ENCODE peak calls at places on chromosomes 4 and X, in seven cellular contexts. U, V, W, X, B, Q and R are unnamed samples.
A peak's percentile ranks its signal among the peaks of the same experiment; 100 is the strongest.

GRCh38 chr4:56701156-56701471 is 20.0 kb upstream of the HOPX start:
- DNase-seq in Q (no peak), W (no peak), V (no peak), X (no peak), B (no peak), U (no peak), R (no peak)

GRCh38 chrX:9864011-9864410 is 77.8 kb downstream of the SHROOM2 start:
- DNase-seq in X (peak; percentile 12), Q (no peak), B (no peak), V (no peak), U (no peak), W (no peak), R (no peak)

GRCh38 chrX:19448077-19448476 is 67.2 kb downstream of the MAP3K15 start:
- DNase-seq in B (no peak), W (no peak), X (peak; percentile 42), Q (no peak), U (no peak), V (no peak), R (no peak)

GRCh38 chrX:72120798-72121197 is 10.9 kb downstream of the RTL5 start:
- DNase-seq in W (no peak), B (no peak), Q (no peak), V (no peak), U (no peak), X (no peak), R (no peak)

GRCh38 chr4:173074501-173074946 is 94.1 kb upstream of the GALNT7 start:
- DNase-seq in X (peak; percentile 84), Q (no peak), U (peak; percentile 18), W (peak; percentile 90), B (no peak), V (no peak), R (no peak)

GRCh38 chrX:16552546-16552945 is 97.4 kb upstream of the S100G start:
- DNase-seq in W (no peak), U (no peak), X (no peak), B (no peak), Q (no peak), V (no peak), R (no peak)

GRCh38 chr4:42320822-42321388 is 76.4 kb upstream of the SHISA3 start:
- DNase-seq in Q (peak; percentile 58), U (no peak), B (no peak), V (no peak), X (no peak), W (no peak), R (no peak)

GRCh38 chr4:109979932-109980717 is 67.4 kb downstream of the EGF start:
- DNase-seq in X (no peak), Q (no peak), W (peak; percentile 75), V (no peak), U (no peak), B (peak; percentile 78), R (no peak)

GRCh38 chrX:134551365-134552095 is 91.6 kb downstream of the HPRT1 start:
- DNase-seq in V (no peak), W (peak; percentile 66), B (peak; percentile 52), X (no peak), U (no peak), Q (no peak), R (no peak)

DNA sequence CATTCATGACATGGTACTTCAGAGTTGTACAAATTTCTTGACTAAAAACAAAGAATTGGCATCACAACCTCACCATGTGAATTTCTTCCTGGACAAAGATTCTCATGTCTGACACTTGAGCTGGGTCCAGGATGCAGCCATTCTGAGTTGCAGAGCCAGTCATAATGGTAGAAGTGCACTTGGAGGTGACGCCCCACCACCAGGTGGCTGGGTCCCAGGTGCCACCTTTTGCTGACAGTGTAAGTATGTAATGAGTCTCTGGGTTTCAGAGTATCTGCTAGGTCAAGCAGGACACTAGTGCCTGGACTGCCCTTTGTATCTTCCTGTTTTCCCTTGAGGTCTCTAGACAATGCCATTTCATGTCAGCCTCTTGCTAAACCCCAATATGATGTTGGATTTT is 36.6 kb upstream of the WDR1 start:
- DNase-seq in X (no peak), B (no peak), W (no peak), Q (no peak), U (no peak), V (no peak), R (no peak)
- H3K4me1 ChIP-seq in X (no peaks in the 10 kb centered on the region), B (no peaks in the 10 kb centered on the region), W (peaks cover 1% of the 10 kb centered on the region), Q (peaks cover 9% of the 10 kb centered on the region), U (no peaks in the 10 kb centered on the region), V (no peaks in the 10 kb centered on the region), R (no peaks in the 10 kb centered on the region)

GRCh38 chr4:30724217-30724616 is 4.0 kb downstream of the PCDH7 start:
- DNase-seq in X (no peak), U (no peak), V (no peak), B (no peak), W (no peak), Q (no peak), R (no peak)

GRCh38 chr4:30722916-30723270 is 2.7 kb downstream of the PCDH7 start:
- DNase-seq in X (no peak), B (no peak), Q (no peak), W (no peak), V (peak; percentile 16), U (no peak), R (no peak)

GRCh38 chr4:30726090-30726668 is 6.0 kb downstream of the PCDH7 start:
- DNase-seq in B (no peak), X (no peak), U (no peak), Q (no peak), V (no peak), W (no peak), R (no peak)

GRCh38 chr4:30727409-30727808 is 7.2 kb downstream of the PCDH7 start:
- DNase-seq in W (no peak), U (no peak), V (no peak), X (no peak), Q (no peak), B (no peak), R (no peak)

GRCh38 chr4:30725562-30725961 is 5.4 kb downstream of the PCDH7 start:
- DNase-seq in X (no peak), V (no peak), U (no peak), B (no peak), Q (no peak), W (no peak), R (no peak)
- H3K4me1 ChIP-seq in X (peaks cover 21% of the 10 kb centered on the region), V (no peaks in the 10 kb centered on the region), U (no peaks in the 10 kb centered on the region), B (no peaks in the 10 kb centered on the region), Q (no peaks in the 10 kb centered on the region), W (peaks cover 25% of the 10 kb centered on the region), R (no peaks in the 10 kb centered on the region)

GRCh38 chr4:84952004-84952403 is 14.5 kb downstream of the WDFY3 start:
- DNase-seq in B (peak; percentile 19), X (no peak), V (no peak), Q (no peak), U (peak; percentile 21), W (peak; percentile 65), R (no peak)

GRCh38 chr4:84952776-84953175 is 13.7 kb downstream of the WDFY3 start:
- DNase-seq in B (no peak), W (no peak), U (no peak), X (no peak), Q (no peak), V (no peak), R (no peak)

GRCh38 chr4:84956014-84956413 is 10.5 kb downstream of the WDFY3 start:
- DNase-seq in W (no peak), Q (no peak), U (no peak), B (no peak), V (no peak), X (no peak), R (no peak)

GRCh38 chr4:84957509-84958420 is 8.7 kb downstream of the WDFY3 start:
- DNase-seq in U (no peak), X (no peak), W (no peak), V (no peak), B (no peak), Q (no peak), R (no peak)

GRCh38 chr4:84955168-84955567 is 11.3 kb downstream of the WDFY3 start:
- DNase-seq in V (no peak), U (no peak), B (no peak), Q (no peak), W (no peak), X (no peak), R (no peak)
- H3K4me1 ChIP-seq in V (no peaks in the 10 kb centered on the region), U (peaks cover 68% of the 10 kb centered on the region), B (peaks cover 28% of the 10 kb centered on the region), Q (no peaks in the 10 kb centered on the region), W (peaks cover 8% of the 10 kb centered on the region), X (peaks cover 45% of the 10 kb centered on the region), R (no peaks in the 10 kb centered on the region)

DNA sequence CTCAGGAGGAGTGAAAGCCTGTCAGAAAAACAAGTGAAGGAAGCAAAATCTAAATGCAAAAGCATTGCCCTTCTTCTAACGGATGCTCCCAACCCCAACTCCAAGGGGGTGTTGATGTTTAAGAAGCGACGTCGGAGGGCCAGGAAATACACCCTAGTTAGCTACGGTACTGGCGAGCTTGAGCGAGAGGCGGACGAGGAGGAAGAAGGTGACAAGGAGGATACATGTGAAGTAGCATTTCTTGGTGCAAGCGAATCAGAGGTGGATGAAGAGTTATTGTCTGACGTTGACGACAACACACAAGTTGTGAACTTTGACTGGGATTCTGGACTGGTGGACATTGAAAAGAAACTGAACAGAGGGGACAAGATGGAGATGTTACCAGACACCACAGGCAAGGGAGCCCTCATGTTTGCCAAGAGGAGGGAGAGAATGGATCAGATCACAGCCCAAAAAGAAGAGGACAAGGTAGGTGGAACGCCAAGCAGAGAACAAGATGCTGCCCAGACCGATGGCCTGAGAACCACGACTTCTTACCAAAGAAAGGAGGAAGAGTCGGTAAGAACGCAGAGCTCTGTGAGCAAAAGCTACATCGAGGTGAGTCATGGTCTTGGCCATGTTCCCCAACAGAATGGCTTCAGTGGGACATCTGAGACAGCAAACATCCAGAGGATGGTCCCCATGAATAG is 105.6 kb upstream of the MYOZ2 start:
- DNase-seq in U (no peak), Q (no peak), V (no peak), W (no peak), B (no peak), X (no peak), R (no peak)
- H3K4me1 ChIP-seq in U (peaks cover 16% of the 10 kb centered on the region), Q (no peaks in the 10 kb centered on the region), V (no peaks in the 10 kb centered on the region), W (peaks cover 2% of the 10 kb centered on the region), B (peaks cover 36% of the 10 kb centered on the region), X (peaks cover 10% of the 10 kb centered on the region), R (no peaks in the 10 kb centered on the region)

GRCh38 chr4:80017125-80017854 is 55.7 kb downstream of the ANTXR2 start:
- DNase-seq in U (no peak), W (peak; percentile 92), B (peak; percentile 91), Q (no peak), V (no peak), X (no peak), R (no peak)
- H3K4me1 ChIP-seq in U (no peaks in the 10 kb centered on the region), W (peaks cover 3% of the 10 kb centered on the region), B (peaks cover 31% of the 10 kb centered on the region), Q (peaks cover 8% of the 10 kb centered on the region), V (no peaks in the 10 kb centered on the region), X (no peaks in the 10 kb centered on the region), R (no peaks in the 10 kb centered on the region)

GRCh38 chr4:118762146-118762545 is 73.8 kb downstream of the SEC24D start:
- DNase-seq in U (no peak), Q (no peak), X (no peak), V (no peak), B (no peak), W (no peak), R (no peak)
- H3K4me1 ChIP-seq in U (peaks cover 8% of the 10 kb centered on the region), Q (peaks cover 13% of the 10 kb centered on the region), X (peaks cover 37% of the 10 kb centered on the region), V (no peaks in the 10 kb centered on the region), B (peaks cover 24% of the 10 kb centered on the region), W (peaks cover 2% of the 10 kb centered on the region), R (no peaks in the 10 kb centered on the region)

GRCh38 chrX:66013195-66013816 is 26.6 kb downstream of the VSIG4 start:
- DNase-seq in V (no peak), X (no peak), U (no peak), B (no peak), W (no peak), Q (no peak), R (no peak)
- H3K4me1 ChIP-seq in V (no peaks in the 10 kb centered on the region), X (no peaks in the 10 kb centered on the region), U (no peaks in the 10 kb centered on the region), B (no peaks in the 10 kb centered on the region), W (no peaks in the 10 kb centered on the region), Q (peaks cover 58% of the 10 kb centered on the region), R (no peaks in the 10 kb centered on the region)

DNA sequence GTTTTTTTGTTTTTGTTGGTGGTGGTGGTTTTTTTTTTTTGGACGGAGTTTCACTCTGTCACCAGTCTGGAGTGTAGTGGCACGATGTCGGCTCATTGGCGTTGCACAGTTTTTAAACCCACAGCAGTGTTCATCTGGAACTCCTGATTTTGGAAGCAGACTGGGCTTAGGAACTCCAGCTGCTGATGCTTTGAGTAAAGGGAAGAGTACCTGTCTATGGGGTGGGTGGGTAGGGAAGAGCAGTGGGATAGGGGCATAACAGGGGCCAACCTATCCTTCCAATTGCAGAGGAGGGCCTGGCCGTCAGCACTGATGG is 2.0 kb downstream of the CD99 start:
- DNase-seq in W (peak; percentile 37), B (no peak), Q (no peak), U (no peak), V (no peak), X (no peak), R (no peak)
- H3K4me1 ChIP-seq in W (peaks cover 25% of the 10 kb centered on the region), B (peaks cover 54% of the 10 kb centered on the region), Q (peaks cover 14% of the 10 kb centered on the region), U (peaks cover 30% of the 10 kb centered on the region), V (peaks cover 8% of the 10 kb centered on the region), X (peaks cover 69% of the 10 kb centered on the region), R (peaks cover 62% of the 10 kb centered on the region)